ENCODE peak calls at places on chromosomes 12 and 14, in five cellular contexts. R is right lobe of liver; D is endothelial cell; S is CD8-positive, alpha-beta memory T cell; B is stimulated activated CD4-positive, alpha-beta T cell treated with anti-CD3 and anti-CD28 coated beads, Interleukin-2, amount 100 ng/mL, for 48 hours. K is an unnamed sample.

GRCh38 chr12:28939427-28939826 is 209.7 kb upstream of the FAR2 start:
- DNase-seq in R (no peak), D (no peak), S (no peak), B (no peak), K (no peak)

GRCh38 chr12:131825146-131825892 is 2.9 kb upstream of the MMP17 start:
- DNase-seq in R (no peak), D (no peak), S (no peak), B (no peak), K (no peak)

GRCh38 chr12:45498645-45499044 is 230.9 kb upstream of the ARID2 start:
- DNase-seq in R (no peak), D (no peak), S (no peak), B (no peak), K (no peak)

GRCh38 chr12:2664721-2665577 is 129.8 kb upstream of the FKBP4 start:
- DNase-seq in R (no peak), D (no peak), S (no peak), B (no peak), K (no peak)

GRCh38 chr12:82757059-82757458 is 70.4 kb downstream of the TMTC2 start:
- DNase-seq in R (no peak), D (no peak), S (no peak), B (no peak), K (no peak)

GRCh38 chr14:24903337-24903736 is 146.6 kb downstream of the STXBP6 start:
- DNase-seq in R (no peak), D (no peak), S (no peak), B (no peak), K (no peak)

GRCh38 chr14:106318700-106319099 is 792.3 kb downstream of the TMEM121 start:
- DNase-seq in R (no peak), D (no peak), S (no peak), B (peak), K (no peak)

GRCh38 chr14:91375748-91376452 is 41.7 kb downstream of the CCDC88C start:
- DNase-seq in R (no peak), D (no peak), S (no peak), B (no peak), K (no peak)

GRCh38 chr14:74875941-74876913 is at the start of gene PROX2:
- DNase-seq in R (no peak), D (peak), S (peak), B (no peak), K (no peak)

GRCh38 chr12:46219892-46220655 is 48.8 kb downstream of the SLC38A1 start:
- DNase-seq in R (no peak), D (no peak), S (peak), B (peak), K (no peak)

GRCh38 chr12:51373222-51373621 is 18.0 kb downstream of the GALNT6 start:
- DNase-seq in R (no peak), D (no peak), S (no peak), B (no peak), K (no peak)